ENCODE peak calls at places on chromosomes 11 and 22, in ten cellular contexts. Q, R, L, O, B, C, H, X, W and J are unnamed samples.

GRCh38 chr11:115497303-115497702 is 6.9 kb downstream of the CADM1 start:
- DNase-seq in W (no peak), C (peak), L (peak), H (no peak), X (no peak), R (no peak), B (no peak), O (no peak), Q (no peak), J (peak)

GRCh38 chr22:24507742-24508141 is 12.6 kb downstream of the UPB1 start:
- DNase-seq in H (no peak), O (no peak), W (no peak), R (no peak), C (no peak), B (no peak), Q (no peak), X (peak), L (no peak), J (no peak)

GRCh38 chr11:3095712-3096361 is 38.6 kb upstream of the CARS1 start:
- DNase-seq in R (peak), W (peak), Q (peak), O (no peak), C (no peak), X (no peak), H (no peak), B (peak), L (peak), J (peak)

GRCh38 chr22:43066844-43067385 is 22.3 kb downstream of the TTLL1 start:
- DNase-seq in H (no peak), W (no peak), R (peak), Q (peak), B (no peak), O (no peak), X (no peak), C (no peak), L (peak), J (peak)

GRCh38 chr11:116703421-116703820 is 69.4 kb downstream of the BUD13 start:
- DNase-seq in W (peak), H (no peak), O (no peak), X (no peak), R (no peak), B (no peak), L (peak), C (peak), Q (no peak), J (peak)

GRCh38 chr22:49023879-49024774 is 803.5 kb downstream of the BRD1 start:
- DNase-seq in B (no peak), L (no peak), H (no peak), O (no peak), Q (no peak), X (no peak), C (no peak), R (no peak), W (no peak), J (no peak)

GRCh38 chr22:23237201-23237798 is 57.0 kb downstream of the BCR start:
- DNase-seq in C (peak), W (peak), H (no peak), B (peak), R (peak), X (no peak), O (no peak), L (peak), Q (no peak), J (peak)

GRCh38 chr11:72724021-72724561 is 28.1 kb downstream of the ARAP1 start:
- DNase-seq in W (no peak), Q (no peak), X (no peak), O (no peak), H (no peak), C (no peak), R (no peak), B (no peak), L (no peak), J (no peak)

GRCh38 chr11:111845256-111846028 is 25.9 kb downstream of the ALG9 start:
- DNase-seq in Q (no peak), O (no peak), X (no peak), H (no peak), B (no peak), W (peak), L (no peak), C (no peak), R (peak), J (peak)

GRCh38 chr22:49011769-49012598 is 815.7 kb downstream of the BRD1 start:
- DNase-seq in C (no peak), R (no peak), O (no peak), L (no peak), H (no peak), X (no peak), B (no peak), W (no peak), Q (no peak), J (no peak)

GRCh38 chr22:42993651-42994275 is 21.2 kb downstream of the PACSIN2 start:
- DNase-seq in X (no peak), H (no peak), R (peak), C (no peak), B (no peak), O (no peak), L (peak), W (peak), Q (peak), J (peak)

GRCh38 chr11:118887219-118887618 is 3.5 kb downstream of the CXCR5 start:
- DNase-seq in R (no peak), X (no peak), W (no peak), O (no peak), Q (no peak), C (no peak), B (no peak), L (no peak), H (no peak), J (no peak)

GRCh38 chr22:41021655-41022454 is 70.5 kb upstream of the EP300 start:
- DNase-seq in R (peak), O (peak), X (peak), L (peak), Q (peak), B (peak), C (no peak), W (peak), H (peak), J (peak)

GRCh38 chr22:27252282-27253049 is 549.1 kb downstream of the MN1 start:
- DNase-seq in C (no peak), X (no peak), O (no peak), W (peak), H (no peak), Q (peak), B (peak), L (peak), R (peak), J (peak)

GRCh38 chr11:123069878-123070821 is 8.2 kb upstream of the HSPA8 start:
- DNase-seq in B (no peak), L (no peak), Q (no peak), H (no peak), C (no peak), R (no peak), W (no peak), X (no peak), O (no peak), J (no peak)

GRCh38 chr22:30453731-30454510 is 17.9 kb downstream of the SEC14L3 start:
- DNase-seq in Q (no peak), B (no peak), L (no peak), C (no peak), W (peak), R (peak), X (peak), O (no peak), H (no peak), J (peak)

GRCh38 chr11:44601471-44602370 is 36.3 kb downstream of the CD82 start:
- DNase-seq in W (no peak), H (no peak), C (no peak), O (peak), B (no peak), R (no peak), X (no peak), L (no peak), Q (no peak), J (no peak)

GRCh38 chr22:35746946-35747703 is 29.5 kb downstream of the APOL5 start:
- DNase-seq in X (no peak), R (peak), C (no peak), H (no peak), B (no peak), L (no peak), W (no peak), O (no peak), Q (no peak), J (peak)

GRCh38 chr11:121159721-121160120 is 58.7 kb downstream of the TECTA start:
- DNase-seq in O (no peak), C (no peak), L (no peak), X (no peak), H (no peak), Q (no peak), R (no peak), W (no peak), B (no peak), J (no peak)